ENCODE peak calls at places on chromosomes 11 and 22, in six cellular contexts. O, X, S, H, C and F are unnamed samples.

GRCh38 chr11:29782447-29782846 is 234.4 kb downstream of the KCNA4 start:
- DNase-seq in O (no peak), X (no peak), S (no peak), H (no peak), C (no peak), F (no peak)

GRCh38 chr11:57480409-57481137 is 20.2 kb downstream of the RTN4RL2 start:
- DNase-seq in O (peak; percentile 82), X (peak; percentile 61), S (peak; percentile 86), H (peak; percentile 97), C (no peak), F (peak; percentile 86)

GRCh38 chr11:94379619-94380018 is 21.6 kb downstream of the GPR83 start:
- DNase-seq in O (no peak), X (no peak), S (no peak), H (no peak), C (no peak), F (no peak)

GRCh38 chr22:31448382-31448781 is 41.3 kb downstream of the EIF4ENIF1 start:
- DNase-seq in O (no peak), X (no peak), S (no peak), H (no peak), C (no peak), F (no peak)

GRCh38 chr11:13207665-13208594 is 69.7 kb upstream of the BMAL1 start:
- DNase-seq in O (no peak), X (peak; percentile 54), S (peak; percentile 38), H (peak; percentile 54), C (no peak), F (peak; percentile 29)

GRCh38 chr11:22599458-22599857 is 26.2 kb downstream of the FANCF start:
- DNase-seq in O (no peak), X (no peak), S (no peak), H (no peak), C (no peak), F (no peak)

GRCh38 chr11:102753267-102753666 is 27.2 kb downstream of the MMP10 start:
- DNase-seq in O (no peak), X (no peak), S (no peak), H (no peak), C (no peak), F (no peak)

GRCh38 chr11:104127828-104128227 is 36.1 kb downstream of the PDGFD start:
- DNase-seq in O (no peak), X (no peak), S (no peak), H (no peak), C (no peak), F (no peak)

GRCh38 chr11:77147036-77147315 is 18.9 kb downstream of the MYO7A start:
- DNase-seq in O (no peak), X (no peak), S (no peak), H (no peak), C (no peak), F (no peak)

GRCh38 chr11:119041821-119042514 is 11.3 kb upstream of the SLC37A4 start:
- DNase-seq in O (no peak), X (no peak), S (peak; percentile 12), H (no peak), C (no peak), F (no peak)

GRCh38 chr11:30617762-30618161 is 31.6 kb upstream of the MPPED2 start:
- DNase-seq in O (no peak), X (no peak), S (no peak), H (no peak), C (no peak), F (no peak)

GRCh38 chr11:71426413-71426812 is 21.8 kb downstream of the DHCR7 start:
- DNase-seq in O (no peak), X (no peak), S (no peak), H (no peak), C (peak; percentile 8), F (no peak)

GRCh38 chr22:32409977-32410376 is 2.1 kb downstream of the RTCB start:
- DNase-seq in O (no peak), X (no peak), S (no peak), H (no peak), C (no peak), F (no peak)

GRCh38 chr22:31160328-31160978 is 471 bp downstream of the RNF185 start:
- DNase-seq in O (no peak), X (no peak), S (peak; percentile 29), H (peak; percentile 63), C (no peak), F (peak; percentile 16)

GRCh38 chr11:64888761-64889511 is 10.5 kb upstream of the EHD1 start:
- DNase-seq in O (no peak), X (peak; percentile 41), S (peak; percentile 97), H (no peak), C (no peak), F (no peak)

GRCh38 chr11:9230291-9230690 is 34.9 kb downstream of the DENND5A start:
- DNase-seq in O (no peak), X (no peak), S (no peak), H (no peak), C (no peak), F (no peak)

GRCh38 chr11:118227865-118228785 is 3.3 kb upstream of the JAML start:
- DNase-seq in O (no peak), X (no peak), S (no peak), H (no peak), C (no peak), F (peak; percentile 67)

GRCh38 chr11:66725646-66726045 is 3.4 kb downstream of the SPTBN2 start:
- DNase-seq in O (no peak), X (no peak), S (no peak), H (no peak), C (no peak), F (no peak)

GRCh38 chr22:18096823-18097222 is 13.8 kb upstream of the TUBA8 start:
- DNase-seq in O (no peak), X (no peak), S (no peak), H (no peak), C (no peak), F (no peak)

GRCh38 chr22:37381489-37381888 is 45.8 kb downstream of the ELFN2 start:
- DNase-seq in O (no peak), X (no peak), S (no peak), H (no peak), C (no peak), F (no peak)

GRCh38 chr11:65152157-65152556 is 17.8 kb upstream of the SYVN1 start:
- DNase-seq in O (no peak), X (no peak), S (no peak), H (no peak), C (no peak), F (no peak)

GRCh38 chr22:37240941-37241320 is 3.1 kb downstream of the RAC2 start:
- DNase-seq in O (peak; percentile 19), X (no peak), S (no peak), H (no peak), C (no peak), F (no peak)

GRCh38 chr11:66071326-66071870 is 1.3 kb downstream of the PACS1 start:
- DNase-seq in O (no peak), X (no peak), S (no peak), H (no peak), C (no peak), F (no peak)

GRCh38 chr11:20762112-20762511 is 92.7 kb downstream of the NELL1 start:
- DNase-seq in O (no peak), X (no peak), S (no peak), H (no peak), C (no peak), F (no peak)

GRCh38 chr11:67373916-67374570 is 645 bp upstream of the CLCF1 start:
- DNase-seq in O (peak; percentile 69), X (peak; percentile 82), S (peak; percentile 72), H (peak; percentile 78), C (no peak), F (peak; percentile 71)

GRCh38 chr22:33657670-33658069 is 262.6 kb downstream of the LARGE1 start:
- DNase-seq in O (no peak), X (no peak), S (no peak), H (no peak), C (no peak), F (no peak)
- H3K27ac ChIP-seq in O (no peak overlapping the region), X (no peak overlapping the region), S (no peak overlapping the region), H (no peak overlapping the region), C (no peak overlapping the region), F (no peak overlapping the region)

GRCh38 chr22:45818130-45819085 is 146.8 kb downstream of the ATXN10 start:
- DNase-seq in O (peak; percentile 44), X (peak; percentile 16), S (no peak), H (no peak), C (no peak), F (no peak)
- TF ChIP-seq GABPA in O (no peak), X (no peak), S (no peak), H (no peak), C (no peak), F (no peak)

GRCh38 chr22:50717709-50718351 is 20.2 kb upstream of the ACR start:
- DNase-seq in O (no peak), X (no peak), S (no peak), H (no peak), C (no peak), F (no peak)
- TF ChIP-seq CTCF in O (no peak), X (no peak), S (no peak), H (peak; percentile 4), C (no peak), F (no peak)

GRCh38 chr11:17163742-17164141 is 44.0 kb downstream of the PIK3C2A start:
- DNase-seq in O (no peak), X (no peak), S (no peak), H (no peak), C (no peak), F (no peak)
- H3K27ac ChIP-seq in O (no peak overlapping the region), X (no peak overlapping the region), S (no peak overlapping the region), H (no peak overlapping the region), C (no peak overlapping the region), F (peak overlapping the region; percentile 73)

GRCh38 chr22:46869848-46870441 is 107.5 kb downstream of the TBC1D22A start:
- DNase-seq in O (no peak), X (peak; percentile 24), S (no peak), H (no peak), C (no peak), F (no peak)
- TF ChIP-seq GABPA in O (no peak), X (no peak), S (no peak), H (no peak), C (no peak), F (no peak)

GRCh38 chr11:235998-236773 is at the start of gene SIRT3:
- DNase-seq in O (peak; percentile 99), X (peak; percentile 73), S (peak; percentile 97), H (peak; percentile 81), C (peak; percentile 42), F (peak; percentile 73)
- TF ChIP-seq CTCF in O (no peak), X (no peak), S (no peak), H (peak; percentile 11), C (peak; percentile 20), F (no peak)